ENCODE peak calls at places on chromosomes 4 and X, in four cellular contexts. J, T, H and R are unnamed samples.

GRCh38 chr4:111360906-111361305 is 738.0 kb upstream of the PITX2 start:
- DNase-seq in T (no peak), H (no peak), J (no peak), R (no peak)

GRCh38 chrX:72272868-72273267 is 4.2 kb downstream of the RPS4X start:
- DNase-seq in J (no peak), T (no peak), H (no peak), R (no peak)

GRCh38 chrX:34382416-34382815 is 250.3 kb upstream of the FAM47A start:
- DNase-seq in H (no peak), T (no peak), J (no peak), R (no peak)

GRCh38 chr4:61400446-61400845 is 200.3 kb downstream of the ADGRL3 start:
- DNase-seq in J (no peak), T (no peak), H (no peak), R (no peak)

GRCh38 chr4:3486556-3487270 is 23.6 kb downstream of the DOK7 start:
- DNase-seq in T (no peak), H (no peak), J (peak; percentile 46), R (peak; percentile 37)

GRCh38 chr4:129747756-129748155 is 651.8 kb downstream of the C4orf33 start:
- DNase-seq in H (peak; percentile 41), T (no peak), J (peak; percentile 1), R (no peak)

GRCh38 chr4:47615385-47615784 is 130.3 kb downstream of the ATP10D start:
- DNase-seq in H (no peak), J (no peak), T (no peak), R (no peak)

GRCh38 chr4:5205981-5206380 is 154.7 kb downstream of the STK32B start:
- DNase-seq in T (no peak), J (no peak), H (no peak), R (no peak)

GRCh38 chr4:75248770-75249467 is 265.3 kb downstream of the RCHY1 start:
- DNase-seq in T (no peak), H (no peak), J (peak; percentile 44), R (no peak)

GRCh38 chr4:26217961-26218676 is 102.7 kb upstream of the RBPJ start:
- DNase-seq in J (no peak), T (no peak), H (no peak), R (no peak)